ENCODE peak calls at places on chromosomes 7 and 10, in eight cellular contexts. V is K562; S is kidney tubule cell; W is CD8-positive, alpha-beta memory T cell; Q is transverse colon; L is HuH-7.5; Z is activated CD8-positive, alpha-beta memory T cell treated with anti-CD3 and anti-CD28 coated beads, Interleukin-2, amount 50 U/mL, for 4 hours; K is body of pancreas. A is an unnamed sample.

GRCh38 chr7:102456327-102456726 is 8.3 kb downstream of the ALKBH4 start:
- DNase-seq in K (no peak), Z (no peak), L (no peak), S (no peak), W (no peak), Q (no peak), V (no peak), A (no peak)

GRCh38 chr7:857661-858060 is 18.7 kb upstream of the GET4 start:
- DNase-seq in Q (no peak), S (no peak), V (no peak), K (no peak), Z (no peak), L (no peak), W (no peak), A (no peak)

GRCh38 chr7:25786958-25787730 is 364.9 kb upstream of the NFE2L3 start:
- DNase-seq in L (no peak), W (no peak), S (no peak), V (no peak), K (no peak), Z (no peak), Q (no peak), A (no peak)

GRCh38 chr10:79407811-79408795 is 37.3 kb downstream of the ZCCHC24 start:
- DNase-seq in K (no peak), W (no peak), V (no peak), L (no peak), S (no peak), Z (no peak), Q (peak), A (no peak)

GRCh38 chr7:112001089-112001826 is 204.9 kb downstream of the DOCK4 start:
- DNase-seq in Z (no peak), L (no peak), W (no peak), Q (no peak), K (no peak), S (peak), V (no peak), A (no peak)

GRCh38 chr10:5252177-5253037 is 55.8 kb downstream of the AKR1C4 start:
- DNase-seq in K (no peak), S (peak), W (no peak), V (no peak), Q (no peak), L (no peak), Z (no peak), A (no peak)

GRCh38 chr10:28807760-28808613 is 130.7 kb downstream of the BAMBI start:
- DNase-seq in V (peak), Q (no peak), K (no peak), Z (no peak), S (peak), W (no peak), L (peak), A (no peak)

GRCh38 chr7:22333680-22334141 is 23.2 kb downstream of the RAPGEF5 start:
- DNase-seq in L (no peak), Q (peak), W (no peak), V (no peak), S (no peak), Z (no peak), K (peak), A (no peak)

GRCh38 chr7:2016761-2017482 is 215.8 kb downstream of the MAD1L1 start:
- DNase-seq in Z (peak), K (no peak), Q (no peak), L (no peak), S (no peak), W (no peak), V (no peak), A (peak)

GRCh38 chr10:26567349-26567721 is 129.2 kb downstream of the APBB1IP start:
- DNase-seq in L (no peak), V (no peak), S (no peak), W (no peak), Z (no peak), K (no peak), Q (no peak), A (no peak)

GRCh38 chr7:111517441-111518037 is 44.8 kb downstream of the IMMP2L start:
- DNase-seq in V (no peak), Z (no peak), L (no peak), W (no peak), Q (no peak), K (no peak), S (peak), A (no peak)

GRCh38 chr10:62243647-62243997 is 25.0 kb downstream of the RTKN2 start:
- DNase-seq in W (no peak), L (no peak), K (no peak), S (no peak), Q (no peak), V (no peak), Z (no peak), A (no peak)

GRCh38 chr7:148456351-148456750 is 134.2 kb upstream of the C7orf33 start:
- DNase-seq in K (no peak), V (no peak), W (no peak), S (no peak), Q (no peak), L (no peak), Z (no peak), A (no peak)

GRCh38 chr7:20310963-20311742 is 19.5 kb upstream of the ITGB8 start:
- DNase-seq in Z (no peak), L (no peak), S (peak), W (no peak), Q (no peak), V (no peak), K (no peak), A (no peak)

GRCh38 chr10:48361201-48361600 is 54.7 kb downstream of the MAPK8 start:
- DNase-seq in S (no peak), V (no peak), L (no peak), Q (no peak), K (no peak), Z (no peak), W (no peak), A (no peak)

GRCh38 chr10:35191523-35191922 is 64.9 kb downstream of the CREM start:
- DNase-seq in W (no peak), L (no peak), Z (no peak), S (no peak), K (no peak), Q (peak), V (no peak), A (no peak)

GRCh38 chr7:133081119-133081604 is 728 bp downstream of the CHCHD3 start:
- DNase-seq in S (peak), W (no peak), Q (peak), Z (no peak), K (peak), L (no peak), V (peak), A (no peak)

GRCh38 chr7:57308631-57309408 is 141.2 kb upstream of the ZNF716 start:
- DNase-seq in V (peak), K (peak), L (no peak), Z (no peak), Q (no peak), W (no peak), S (no peak), A (no peak)

GRCh38 chr10:6386346-6386745 is 183.6 kb downstream of the PFKFB3 start:
- DNase-seq in K (no peak), V (no peak), Z (no peak), L (no peak), Q (no peak), W (no peak), S (no peak), A (no peak)

GRCh38 chr10:110404374-110404773 is 93.3 kb upstream of the DUSP5 start:
- DNase-seq in S (no peak), Z (no peak), V (no peak), W (no peak), Q (no peak), K (no peak), L (no peak), A (no peak)

GRCh38 chr10:70729763-70730357 is 55.3 kb downstream of the TBATA start:
- DNase-seq in V (no peak), Q (peak), W (no peak), K (no peak), L (no peak), S (no peak), Z (no peak), A (no peak)

GRCh38 chr10:68106656-68107055 is 2.6 kb upstream of the MYPN start:
- DNase-seq in V (no peak), L (no peak), Q (no peak), K (no peak), S (peak), W (no peak), Z (no peak), A (no peak)

GRCh38 chr7:13933106-13933505 is 56.4 kb downstream of the ETV1 start:
- DNase-seq in K (no peak), L (no peak), Z (no peak), S (peak), W (no peak), V (no peak), Q (no peak), A (no peak)

GRCh38 chr7:28062197-28062988 is 118.2 kb downstream of the JAZF1 start:
- DNase-seq in S (peak), K (peak), L (peak), Q (peak), Z (peak), W (no peak), V (peak), A (peak)

GRCh38 chr10:126969310-126969709 is 64.1 kb downstream of the DOCK1 start:
- DNase-seq in L (peak), W (no peak), S (peak), Z (no peak), K (peak), V (no peak), Q (peak), A (no peak)

GRCh38 chr10:43376046-43376635 is 4.7 kb downstream of the FXYD4 start:
- DNase-seq in S (no peak), Q (no peak), K (no peak), L (no peak), V (no peak), W (no peak), Z (no peak), A (no peak)

GRCh38 chr7:101128040-101128834 is 1.3 kb downstream of the SERPINE1 start:
- DNase-seq in S (no peak), V (no peak), Z (no peak), W (no peak), K (no peak), Q (no peak), L (no peak), A (no peak)

GRCh38 chr10:80596391-80597257 is 58.9 kb downstream of the SH2D4B start:
- DNase-seq in S (peak), W (no peak), Q (peak), K (peak), L (peak), V (peak), Z (peak), A (no peak)

GRCh38 chr10:125700355-125700911 is 17.5 kb upstream of the TEX36 start:
- DNase-seq in V (no peak), L (no peak), Z (no peak), S (no peak), K (no peak), Q (no peak), W (no peak), A (no peak)

GRCh38 chr7:38242814-38243213 is 30.6 kb downstream of the TARP start:
- DNase-seq in Z (no peak), S (no peak), V (no peak), L (no peak), W (no peak), K (no peak), Q (no peak), A (no peak)

GRCh38 chr10:71229726-71230655 is 17.6 kb downstream of the UNC5B start:
- DNase-seq in S (no peak), Q (no peak), K (no peak), W (no peak), L (no peak), V (no peak), Z (no peak), A (no peak)

GRCh38 chr10:36463390-36463789 is 662.0 kb upstream of the ANKRD30A start:
- DNase-seq in V (no peak), Q (no peak), S (no peak), L (no peak), W (no peak), Z (no peak), K (no peak), A (no peak)

GRCh38 chr7:151013728-151014497 is 10.4 kb downstream of the ATG9B start:
- DNase-seq in K (peak), S (peak), Q (peak), W (peak), L (peak), V (peak), Z (peak), A (peak)

GRCh38 chr10:100043796-100044195 is 34.0 kb upstream of the DNMBP start:
- DNase-seq in V (no peak), W (no peak), Z (no peak), L (no peak), S (no peak), K (no peak), Q (no peak), A (no peak)